ENCODE peak calls at places on chromosomes 3 and 15, in four cellular contexts. Y is stimulated activated CD8-positive, alpha-beta memory T cell treated with anti-CD3 and anti-CD28 coated beads, Interleukin-4, amount 100 ng/mL, for 4 hours; K is small intestine; R is RCC 7860. H is an unnamed sample.

GRCh38 chr15:100194955-100195354 is 146.8 kb downstream of the ADAMTS17 start:
- DNase-seq in Y (no peak), K (no peak), R (no peak), H (no peak)

GRCh38 chr15:41979493-41980266 is 7.3 kb upstream of the EHD4 start:
- DNase-seq in Y (no peak), K (peak; percentile 53), R (no peak), H (no peak)

GRCh38 chr3:137165117-137165806 is 207.5 kb downstream of the IL20RB start:
- DNase-seq in Y (no peak), K (no peak), R (peak; percentile 22), H (no peak)

GRCh38 chr3:61608711-61609110 is 47.3 kb downstream of the PTPRG start:
- DNase-seq in Y (no peak), K (no peak), R (no peak), H (no peak)

GRCh38 chr15:81074773-81075172 is 59.3 kb upstream of the CFAP161 start:
- DNase-seq in Y (no peak), K (no peak), R (no peak), H (no peak)

GRCh38 chr15:47674576-47675232 is 42.6 kb upstream of the SEMA6D start:
- DNase-seq in Y (no peak), K (no peak), R (no peak), H (no peak)

GRCh38 chr3:733313-733712 is 359.5 kb upstream of the CNTN6 start:
- DNase-seq in Y (no peak), K (no peak), R (no peak), H (no peak)

GRCh38 chr3:112979244-112979832 is 4.4 kb upstream of the CD200R1 start:
- DNase-seq in Y (no peak), K (peak; percentile 36), R (no peak), H (no peak)

GRCh38 chr3:160935413-160936095 is 169.6 kb downstream of the B3GALNT1 start:
- DNase-seq in Y (no peak), K (peak; percentile 25), R (no peak), H (no peak)

GRCh38 chr3:40043444-40043755 is 234.0 kb downstream of the MYRIP start:
- DNase-seq in Y (no peak), K (no peak), R (no peak), H (no peak)

GRCh38 chr3:24019585-24019984 is 74.5 kb downstream of the NR1D2 start:
- DNase-seq in Y (no peak), K (no peak), R (no peak), H (no peak)

GRCh38 chr3:30751610-30752299 is 142.7 kb downstream of the GADL1 start:
- DNase-seq in Y (peak; percentile 34), K (no peak), R (peak; percentile 15), H (peak; percentile 30)

GRCh38 chr3:69092030-69092513 is 7.3 kb downstream of the ARL6IP5 start:
- DNase-seq in Y (no peak), K (no peak), R (no peak), H (no peak)